ENCODE peak calls at places on chromosomes 5 and 9, in six cellular contexts. E, N, M, L, D and Z are unnamed samples.
A peak's percentile ranks its signal among the peaks of the same experiment; 100 is the strongest.

GRCh38 chr9:4344946-4345345 is 45.1 kb upstream of the GLIS3 start:
- DNase-seq in E (no peak), N (no peak), M (no peak), L (no peak), D (peak; percentile 53), Z (no peak)

GRCh38 chr5:91521313-91521712 is 138.2 kb upstream of the ARRDC3 start:
- DNase-seq in E (no peak), N (no peak), M (no peak), L (no peak), D (no peak), Z (no peak)

GRCh38 chr5:124402144-124402581 is 344.3 kb downstream of the ZNF608 start:
- DNase-seq in E (peak; percentile 45), N (peak; percentile 78), M (no peak), L (no peak), D (peak; percentile 17), Z (no peak)

GRCh38 chr5:158560170-158560569 is 539.5 kb downstream of the EBF1 start:
- DNase-seq in E (no peak), N (no peak), M (no peak), L (no peak), D (no peak), Z (no peak)

GRCh38 chr5:160155017-160155725 is 35.9 kb upstream of the PWWP2A start:
- DNase-seq in E (no peak), N (no peak), M (no peak), L (no peak), D (peak; percentile 78), Z (no peak)

GRCh38 chr5:94731471-94731870 is 113.0 kb downstream of the SLF1 start:
- DNase-seq in E (no peak), N (no peak), M (no peak), L (no peak), D (no peak), Z (no peak)

GRCh38 chr9:137639303-137640051 is 20.7 kb downstream of the EHMT1 start:
- DNase-seq in E (no peak), N (peak; percentile 57), M (no peak), L (no peak), D (no peak), Z (no peak)

GRCh38 chr5:67538855-67539506 is 342.4 kb upstream of the CD180 start:
- DNase-seq in E (no peak), N (no peak), M (no peak), L (no peak), D (no peak), Z (no peak)

GRCh38 chr5:59661939-59662615 is 231.4 kb downstream of the PDE4D start:
- DNase-seq in E (no peak), N (peak; percentile 47), M (no peak), L (no peak), D (peak; percentile 47), Z (no peak)

GRCh38 chr9:128106181-128106939 is 21.2 kb downstream of the PTGES2 start:
- DNase-seq in E (no peak), N (no peak), M (no peak), L (no peak), D (no peak), Z (peak; percentile 41)

GRCh38 chr5:14706615-14707021 is 42.1 kb downstream of the OTULIN start:
- DNase-seq in E (peak; percentile 79), N (peak; percentile 73), M (no peak), L (no peak), D (no peak), Z (no peak)

GRCh38 chr9:38385896-38386295 is 6.6 kb upstream of the ALDH1B1 start:
- DNase-seq in E (no peak), N (no peak), M (no peak), L (no peak), D (no peak), Z (no peak)

GRCh38 chr5:67425514-67425913 is 228.9 kb upstream of the CD180 start:
- DNase-seq in E (peak; percentile 16), N (no peak), M (no peak), L (no peak), D (no peak), Z (no peak)

GRCh38 chr9:132849168-132849831 is 28.8 kb downstream of the AK8 start:
- DNase-seq in E (no peak), N (no peak), M (no peak), L (no peak), D (no peak), Z (no peak)

GRCh38 chr5:73454379-73455036 is 5.9 kb upstream of the FOXD1 start:
- DNase-seq in E (peak; percentile 62), N (peak; percentile 67), M (peak; percentile 86), L (no peak), D (peak; percentile 95), Z (peak; percentile 88)

GRCh38 chr5:116442095-116442534 is 132.5 kb downstream of the SEMA6A start:
- DNase-seq in E (peak; percentile 7), N (no peak), M (no peak), L (no peak), D (no peak), Z (peak; percentile 66)

GRCh38 chr9:5468850-5469249 is 18.5 kb downstream of the CD274 start:
- DNase-seq in E (peak; percentile 68), N (no peak), M (no peak), L (no peak), D (no peak), Z (no peak)

GRCh38 chr9:83981126-83981871 is 694 bp downstream of the RMI1 start:
- DNase-seq in E (peak; percentile 35), N (peak; percentile 63), M (no peak), L (no peak), D (peak; percentile 57), Z (no peak)

GRCh38 chr9:77751341-77752091 is 103.4 kb upstream of the GNA14 start:
- DNase-seq in E (peak; percentile 81), N (peak; percentile 74), M (no peak), L (peak; percentile 30), D (peak; percentile 81), Z (peak; percentile 45)

GRCh38 chr5:77129386-77129785 is 42.3 kb upstream of the ZBED3 start:
- DNase-seq in E (peak; percentile 13), N (peak; percentile 34), M (peak; percentile 74), L (no peak), D (peak; percentile 59), Z (peak; percentile 56)

GRCh38 chr5:78600656-78601452 is 47.7 kb downstream of the LHFPL2 start:
- DNase-seq in E (peak; percentile 84), N (peak; percentile 69), M (no peak), L (no peak), D (no peak), Z (no peak)

GRCh38 chr5:168002116-168002515 is 289.3 kb upstream of the WWC1 start:
- DNase-seq in E (no peak), N (no peak), M (no peak), L (no peak), D (no peak), Z (no peak)

GRCh38 chr5:134982230-134982629 is 14.5 kb downstream of the CATSPER3 start:
- DNase-seq in E (no peak), N (peak; percentile 18), M (no peak), L (no peak), D (peak; percentile 18), Z (no peak)

GRCh38 chr9:18591261-18591660 is 117.3 kb downstream of the ADAMTSL1 start:
- DNase-seq in E (no peak), N (no peak), M (no peak), L (no peak), D (no peak), Z (no peak)

GRCh38 chr5:33299621-33300208 is 141.1 kb upstream of the TARS1 start:
- DNase-seq in E (peak; percentile 71), N (peak; percentile 62), M (no peak), L (no peak), D (peak; percentile 75), Z (no peak)

GRCh38 chr9:129889936-129890717 is 54.9 kb downstream of the USP20 start:
- DNase-seq in E (no peak), N (no peak), M (peak; percentile 64), L (no peak), D (peak; percentile 71), Z (peak; percentile 87)

GRCh38 chr9:137057545-137057944 is 3.7 kb upstream of the ENTPD2 start:
- DNase-seq in E (no peak), N (no peak), M (no peak), L (no peak), D (no peak), Z (no peak)

GRCh38 chr5:178674334-178674733 is 47.5 kb upstream of the CLK4 start:
- DNase-seq in E (no peak), N (no peak), M (no peak), L (no peak), D (no peak), Z (no peak)

GRCh38 chr5:142847898-142848790 is 78.0 kb downstream of the ARHGAP26 start:
- DNase-seq in E (peak; percentile 31), N (no peak), M (no peak), L (no peak), D (no peak), Z (no peak)
- H2BK15ac ChIP-seq in E (no peak overlapping the region), N (no peak overlapping the region), M (peak overlapping the region; percentile 31), L (no peak overlapping the region), D (no peak overlapping the region), Z (no peak overlapping the region)

DNA sequence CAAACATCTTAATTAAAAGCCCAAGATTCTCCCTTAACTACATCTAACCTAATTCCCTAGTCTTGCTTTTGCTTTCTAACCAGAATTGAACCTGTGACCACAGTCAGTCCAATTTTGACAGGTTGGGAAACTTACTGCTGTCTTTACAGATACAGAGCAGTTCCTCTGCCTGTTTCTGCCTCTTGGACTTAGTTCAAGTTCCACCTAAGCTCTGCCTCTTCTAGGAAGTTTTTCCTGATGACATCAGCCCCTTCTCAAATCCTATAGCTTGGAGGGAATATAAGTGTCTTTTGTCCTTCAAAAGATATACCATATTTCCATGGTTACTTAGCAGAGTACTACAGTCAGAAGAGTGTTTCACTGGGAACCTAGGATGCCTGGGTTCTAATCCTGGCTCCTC is 31.7 kb downstream of the BRINP1 start:
- DNase-seq in E (no peak), N (no peak), M (no peak), L (no peak), D (peak; percentile 36), Z (no peak)
- H2BK15ac ChIP-seq in E (no peak overlapping the region), N (no peak overlapping the region), M (no peak overlapping the region), L (no peak overlapping the region), D (no peak overlapping the region), Z (no peak overlapping the region)

GRCh38 chr5:154403234-154403633 is 42.6 kb upstream of the SAP30L start:
- DNase-seq in E (peak; percentile 32), N (no peak), M (no peak), L (no peak), D (no peak), Z (no peak)
- H2BK15ac ChIP-seq in E (no peak overlapping the region), N (no peak overlapping the region), M (no peak overlapping the region), L (peak overlapping the region; percentile 25), D (no peak overlapping the region), Z (no peak overlapping the region)

DNA sequence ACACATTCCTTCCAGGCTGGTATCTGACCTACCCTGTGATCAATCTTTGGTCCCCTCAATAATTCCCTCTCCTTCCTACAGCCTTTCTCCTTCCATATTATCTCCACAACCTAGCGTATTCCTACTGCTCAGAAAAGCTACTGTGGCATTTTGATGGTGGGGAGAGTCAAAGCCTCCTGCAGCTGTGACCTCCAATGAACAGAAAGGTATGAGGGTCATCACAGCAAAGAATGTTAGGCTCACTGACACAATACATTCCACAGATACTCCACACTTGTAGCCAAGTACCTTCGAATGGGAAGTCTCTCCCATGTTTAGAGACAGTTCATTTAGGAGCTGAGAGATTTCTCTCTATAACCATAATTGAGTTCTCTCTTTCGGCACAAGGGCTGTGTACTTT is 5.9 kb downstream of the FBN2 start:
- DNase-seq in E (no peak), N (no peak), M (no peak), L (peak; percentile 9), D (peak; percentile 90), Z (peak; percentile 39)
- H2BK15ac ChIP-seq in E (no peak overlapping the region), N (no peak overlapping the region), M (no peak overlapping the region), L (no peak overlapping the region), D (no peak overlapping the region), Z (no peak overlapping the region)